ENCODE peak calls at places on chromosomes 13 and 19, in eight cellular contexts. X is thyroid gland, P is GM13976, G is stomach, S is esophagus squamous epithelium, U is IMR-90, K is left lung, N is ovary. W is an unnamed sample.

GRCh38 chr13:41603917-41604316 is 146.6 kb downstream of the RGCC start:
- DNase-seq in X (peak), P (no peak), G (no peak), S (no peak), U (peak), K (no peak), N (no peak), W (peak)

GRCh38 chr19:47036233-47036651 is 12.2 kb downstream of the TMEM160 start:
- DNase-seq in X (peak), P (no peak), G (peak), S (no peak), U (no peak), K (peak), N (no peak), W (peak)

GRCh38 chr19:33248104-33248503 is 22.5 kb upstream of the SLC7A10 start:
- DNase-seq in X (no peak), P (no peak), G (no peak), S (no peak), U (no peak), K (peak), N (no peak), W (no peak)

GRCh38 chr13:36029171-36029570 is 102.0 kb downstream of the DCLK1 start:
- DNase-seq in X (no peak), P (no peak), G (no peak), S (no peak), U (peak), K (no peak), N (no peak), W (peak)

GRCh38 chr13:102597029-102598015 is 536 bp downstream of the TPP2 start:
- DNase-seq in X (peak), P (peak), G (no peak), S (no peak), U (peak), K (peak), N (no peak), W (no peak)

GRCh38 chr19:1856345-1856697 is 7.1 kb downstream of the KLF16 start:
- DNase-seq in X (no peak), P (no peak), G (no peak), S (no peak), U (no peak), K (no peak), N (no peak), W (no peak)

GRCh38 chr13:41459754-41460111 is 2.4 kb downstream of the RGCC start:
- DNase-seq in X (no peak), P (no peak), G (no peak), S (no peak), U (no peak), K (no peak), N (no peak), W (no peak)

GRCh38 chr13:50969691-50970090 is 60.1 kb downstream of the RNASEH2B start:
- DNase-seq in X (no peak), P (no peak), G (no peak), S (no peak), U (no peak), K (no peak), N (no peak), W (peak)

GRCh38 chr13:49690990-49691886 is at the start of gene EBPL:
- DNase-seq in X (peak), P (peak), G (peak), S (peak), U (peak), K (peak), N (peak), W (peak)

GRCh38 chr13:95601906-95602305 is 42.6 kb downstream of the DZIP1 start:
- DNase-seq in X (no peak), P (no peak), G (no peak), S (no peak), U (no peak), K (no peak), N (no peak), W (no peak)

GRCh38 chr13:27383104-27383921 is 41.1 kb upstream of the GTF3A start:
- DNase-seq in X (no peak), P (no peak), G (no peak), S (no peak), U (no peak), K (no peak), N (no peak), W (no peak)

GRCh38 chr13:59829690-59830089 is 334.0 kb downstream of the DIAPH3 start:
- DNase-seq in X (no peak), P (no peak), G (no peak), S (no peak), U (peak), K (no peak), N (no peak), W (peak)

GRCh38 chr13:101917833-101918755 is 465.6 kb downstream of the ITGBL1 start:
- DNase-seq in X (peak), P (peak), G (no peak), S (no peak), U (no peak), K (no peak), N (no peak), W (no peak)

GRCh38 chr13:22040810-22041364 is 370.0 kb downstream of the FGF9 start:
- DNase-seq in X (no peak), P (peak), G (no peak), S (no peak), U (no peak), K (no peak), N (no peak), W (peak)

GRCh38 chr13:93776936-93777335 is 550.3 kb downstream of the GPC6 start:
- DNase-seq in X (no peak), P (no peak), G (no peak), S (no peak), U (peak), K (no peak), N (no peak), W (no peak)

GRCh38 chr19:40974633-40975037 is 16.4 kb upstream of the CYP2B6 start:
- DNase-seq in X (peak), P (peak), G (peak), S (no peak), U (peak), K (peak), N (peak), W (peak)

GRCh38 chr19:33436360-33437345 is 63.1 kb downstream of the CEBPG start:
- DNase-seq in X (no peak), P (no peak), G (no peak), S (no peak), U (no peak), K (peak), N (no peak), W (no peak)

GRCh38 chr19:768424-768823 is 17.5 kb downstream of the MISP start:
- DNase-seq in X (peak), P (no peak), G (no peak), S (no peak), U (peak), K (no peak), N (no peak), W (peak)

GRCh38 chr19:33438016-33438671 is 64.6 kb downstream of the CEBPG start:
- DNase-seq in X (peak), P (no peak), G (no peak), S (no peak), U (peak), K (peak), N (peak), W (no peak)

GRCh38 chr19:45130888-45131615 is 29.7 kb downstream of the NKPD1 start:
- DNase-seq in X (no peak), P (no peak), G (peak), S (no peak), U (peak), K (no peak), N (no peak), W (peak)

GRCh38 chr13:109204657-109205056 is 575.2 kb downstream of the MYO16 start:
- DNase-seq in X (peak), P (no peak), G (no peak), S (no peak), U (no peak), K (no peak), N (no peak), W (no peak)

GRCh38 chr13:42484396-42484795 is 89.6 kb upstream of the TNFSF11 start:
- DNase-seq in X (no peak), P (no peak), G (no peak), S (no peak), U (no peak), K (no peak), N (no peak), W (peak)

GRCh38 chr19:44587863-44588752 is 25.3 kb upstream of the IGSF23 start:
- DNase-seq in X (no peak), P (no peak), G (no peak), S (no peak), U (peak), K (no peak), N (no peak), W (peak)

GRCh38 chr13:90696656-90697055 is 650.8 kb upstream of the MIR17HG start:
- DNase-seq in X (no peak), P (no peak), G (no peak), S (no peak), U (peak), K (no peak), N (no peak), W (peak)

GRCh38 chr13:95228130-95228529 is 73.1 kb downstream of the ABCC4 start:
- DNase-seq in X (no peak), P (no peak), G (no peak), S (no peak), U (no peak), K (no peak), N (no peak), W (no peak)

GRCh38 chr13:46039421-46040036 is 13.0 kb downstream of the ZC3H13 start:
- DNase-seq in X (no peak), P (no peak), G (no peak), S (no peak), U (peak), K (no peak), N (no peak), W (no peak)

GRCh38 chr19:35986664-35987570 is 8.1 kb upstream of the SDHAF1 start:
- DNase-seq in X (peak), P (peak), G (no peak), S (no peak), U (no peak), K (no peak), N (no peak), W (no peak)

GRCh38 chr19:37007587-37008220 is 70.5 kb upstream of the ZNF420 start:
- DNase-seq in X (peak), P (no peak), G (peak), S (no peak), U (no peak), K (peak), N (peak), W (peak)

GRCh38 chr13:95267662-95268369 is 33.4 kb downstream of the ABCC4 start:
- DNase-seq in X (peak), P (no peak), G (peak), S (no peak), U (peak), K (no peak), N (no peak), W (peak)

GRCh38 chr19:53910170-53910518 is 1.1 kb downstream of the CACNG7 start:
- DNase-seq in X (no peak), P (no peak), G (no peak), S (no peak), U (no peak), K (no peak), N (no peak), W (no peak)

GRCh38 chr19:34232566-34233481 is 21.5 kb upstream of the GARRE1 start:
- DNase-seq in X (peak), P (peak), G (no peak), S (no peak), U (peak), K (no peak), N (peak), W (peak)

GRCh38 chr13:44075113-44075512 is 195.4 kb downstream of the LACC1 start:
- DNase-seq in X (no peak), P (no peak), G (no peak), S (no peak), U (no peak), K (no peak), N (no peak), W (no peak)

GRCh38 chr19:44819246-44819832 is 10.4 kb downstream of the BCAM start:
- DNase-seq in X (no peak), P (no peak), G (no peak), S (no peak), U (no peak), K (no peak), N (no peak), W (no peak)

DNA sequence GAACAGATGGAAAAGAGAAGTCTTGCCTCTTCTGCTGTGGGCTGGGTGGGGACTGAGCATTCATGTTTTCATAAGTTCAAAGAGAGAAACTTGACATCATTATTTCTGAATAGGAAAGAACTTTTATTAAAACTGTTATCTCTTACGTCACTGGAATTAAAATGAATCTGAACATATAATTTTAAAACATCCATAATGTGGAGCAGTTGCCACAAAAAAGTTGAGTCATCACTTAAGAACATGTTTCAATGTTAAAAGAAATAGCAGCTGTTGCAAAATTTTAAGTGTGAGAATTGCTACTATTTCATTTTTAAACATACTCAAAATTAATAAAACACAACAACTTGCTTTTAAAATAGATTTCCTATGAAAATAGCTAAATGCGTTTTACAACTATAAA is 888.2 kb downstream of the PCDH9 start:
- DNase-seq in X (no peak), P (no peak), G (no peak), S (no peak), U (no peak), K (no peak), N (no peak), W (no peak)
- TF ChIP-seq CTCF in X (no peak), P (no peak), G (no peak), S (no peak), U (no peak), K (no peak), N (no peak), W (no peak)

GRCh38 chr19:8363803-8364771 is at the start of gene ANGPTL4:
- DNase-seq in X (peak), P (peak), G (peak), S (no peak), U (peak), K (peak), N (peak), W (peak)
- TF ChIP-seq CTCF in X (peak), P (no peak), G (peak), S (peak), U (peak), K (no peak), N (no peak), W (peak)

GRCh38 chr13:37476874-37477273 is 121.7 kb downstream of the POSTN start:
- DNase-seq in X (no peak), P (no peak), G (no peak), S (no peak), U (peak), K (no peak), N (no peak), W (peak)

GRCh38 chr13:37475151-37475550 is 123.4 kb downstream of the POSTN start:
- DNase-seq in X (no peak), P (no peak), G (no peak), S (no peak), U (peak), K (no peak), N (no peak), W (no peak)

GRCh38 chr13:37475966-37476365 is 122.6 kb downstream of the POSTN start:
- DNase-seq in X (no peak), P (no peak), G (no peak), S (no peak), U (peak), K (no peak), N (no peak), W (peak)

DNA sequence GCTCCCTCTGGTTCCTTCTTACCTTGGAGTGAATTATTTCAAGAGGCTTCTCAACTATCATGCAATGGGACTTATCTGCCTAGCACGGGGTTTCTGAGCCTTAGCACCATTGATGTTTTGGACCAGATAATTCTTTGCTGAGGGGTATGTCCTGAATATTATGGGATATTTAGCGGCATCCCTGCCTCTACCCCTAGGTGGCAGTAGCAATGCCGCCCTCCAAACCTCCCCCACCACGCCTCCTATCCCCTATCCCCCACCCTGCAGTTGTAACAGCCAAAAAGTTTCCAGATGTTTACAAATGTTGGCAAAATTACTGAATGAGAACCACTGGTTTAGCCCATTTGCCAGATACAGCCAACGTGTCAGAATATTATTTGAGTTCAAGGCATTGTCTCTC is 125.5 kb downstream of the POSTN start:
- DNase-seq in X (no peak), P (no peak), G (no peak), S (no peak), U (no peak), K (no peak), N (no peak), W (no peak)
- TF ChIP-seq CTCF in X (no peak), P (no peak), G (no peak), S (no peak), U (no peak), K (no peak), N (no peak), W (no peak)

DNA sequence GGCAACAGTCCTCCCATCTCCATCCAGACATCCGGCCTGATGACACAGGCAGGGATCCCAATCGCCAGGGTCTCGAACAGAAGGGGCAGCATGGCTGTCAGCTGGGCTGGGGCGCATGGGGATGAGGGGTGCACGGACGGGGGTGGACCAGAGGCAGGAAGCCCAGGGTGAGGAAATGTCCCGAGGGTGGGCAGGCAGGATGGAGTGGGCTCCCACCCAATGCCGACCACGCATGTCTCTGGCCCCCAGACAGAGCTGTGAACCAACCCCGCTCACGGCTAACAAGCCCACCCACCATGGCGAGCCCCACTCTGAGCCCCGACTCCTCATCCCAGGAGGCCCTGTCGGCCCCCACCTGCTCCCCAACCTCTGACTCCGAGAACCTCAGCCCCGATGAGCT is 16.2 kb downstream of the EVI5L start:
- DNase-seq in X (no peak), P (no peak), G (no peak), S (no peak), U (no peak), K (no peak), N (no peak), W (no peak)
- TF ChIP-seq CTCF in X (no peak), P (no peak), G (no peak), S (no peak), U (no peak), K (no peak), N (no peak), W (no peak)